ENCODE peak calls at places on chromosomes 7 and 10, in eight cellular contexts. B is iPS DF 6.9; G is psoas muscle; W is PC-3; E is HCT116; D is effector memory CD4-positive, alpha-beta T cell; I is neural progenitor cell; C is transverse colon. Y is an unnamed sample.

GRCh38 chr10:31908157-31908556 is 20.5 kb downstream of the ARHGAP12 start:
- DNase-seq in B (no peak), G (no peak), W (no peak), E (no peak), D (no peak), I (no peak), C (no peak), Y (no peak)

GRCh38 chr7:116231543-116232401 is 21.4 kb downstream of the TES start:
- DNase-seq in B (no peak), G (no peak), W (peak; percentile 78), E (no peak), D (no peak), I (no peak), C (no peak), Y (peak; percentile 28)

GRCh38 chr10:75378403-75378802 is 23.2 kb downstream of the ZNF503 start:
- DNase-seq in B (no peak), G (no peak), W (no peak), E (no peak), D (no peak), I (no peak), C (no peak), Y (no peak)

GRCh38 chr7:112416127-112416526 is 34.1 kb upstream of the IFRD1 start:
- DNase-seq in B (no peak), G (no peak), W (no peak), E (no peak), D (no peak), I (no peak), C (no peak), Y (no peak)

GRCh38 chr7:21355406-21355874 is 72.4 kb upstream of the SP4 start:
- DNase-seq in B (no peak), G (no peak), W (no peak), E (no peak), D (peak; percentile 15), I (no peak), C (peak; percentile 33), Y (no peak)

GRCh38 chr7:28065308-28065707 is 115.3 kb downstream of the JAZF1 start:
- DNase-seq in B (no peak), G (no peak), W (no peak), E (no peak), D (no peak), I (no peak), C (no peak), Y (peak; percentile 74)

GRCh38 chr7:155233703-155234492 is 63.8 kb upstream of the INSIG1 start:
- DNase-seq in B (no peak), G (peak; percentile 51), W (no peak), E (no peak), D (no peak), I (no peak), C (no peak), Y (no peak)

GRCh38 chr10:133455196-133455595 is 1.5 kb downstream of the SCART1 start:
- DNase-seq in B (no peak), G (no peak), W (no peak), E (no peak), D (no peak), I (no peak), C (no peak), Y (no peak)

GRCh38 chr7:26782501-26782900 is 81.9 kb downstream of the SKAP2 start:
- DNase-seq in B (no peak), G (no peak), W (peak; percentile 12), E (no peak), D (no peak), I (no peak), C (no peak), Y (no peak)

GRCh38 chr10:4431114-4431862 is 394.7 kb upstream of the AKR1E2 start:
- DNase-seq in B (no peak), G (no peak), W (no peak), E (peak; percentile 70), D (no peak), I (no peak), C (no peak), Y (peak; percentile 22)

GRCh38 chr10:123241391-123242141 is 87.4 kb downstream of the BUB3 start:
- DNase-seq in B (no peak), G (no peak), W (no peak), E (no peak), D (peak; percentile 53), I (no peak), C (no peak), Y (peak; percentile 6)

GRCh38 chr7:55572378-55573233 is at the start of gene VOPP1:
- DNase-seq in B (no peak), G (peak; percentile 83), W (peak; percentile 72), E (no peak), D (peak; percentile 34), I (peak; percentile 91), C (peak; percentile 70), Y (peak; percentile 76)

DNA sequence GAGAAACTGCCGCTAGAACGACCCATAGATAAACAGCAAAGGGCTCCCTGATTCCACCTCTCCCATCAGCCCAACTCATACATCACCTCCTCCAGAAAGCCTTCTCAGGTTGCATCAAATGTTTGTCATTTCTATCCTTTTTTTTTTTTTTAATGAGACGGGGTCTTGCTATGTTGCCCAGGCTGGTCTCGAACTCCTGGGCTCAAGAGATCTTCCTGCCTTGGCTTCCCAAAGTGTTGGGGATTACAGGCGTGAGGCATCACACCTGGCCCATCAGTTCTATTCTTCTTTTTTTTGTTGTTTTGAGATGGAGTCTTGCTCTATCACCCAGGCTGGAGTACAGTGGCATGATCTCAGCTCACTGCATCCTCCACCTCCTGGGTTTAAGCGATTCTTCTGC is 7.0 kb downstream of the SPACDR start:
- DNase-seq in B (no peak), G (no peak), W (no peak), E (no peak), D (no peak), I (no peak), C (no peak), Y (no peak)
- H3K27ac ChIP-seq in B (no peak overlapping the region), G (no peak overlapping the region), W (no peak overlapping the region), E (no peak overlapping the region), D (no peak overlapping the region), I (no peak overlapping the region), C (no peak overlapping the region), Y (no peak overlapping the region)

DNA sequence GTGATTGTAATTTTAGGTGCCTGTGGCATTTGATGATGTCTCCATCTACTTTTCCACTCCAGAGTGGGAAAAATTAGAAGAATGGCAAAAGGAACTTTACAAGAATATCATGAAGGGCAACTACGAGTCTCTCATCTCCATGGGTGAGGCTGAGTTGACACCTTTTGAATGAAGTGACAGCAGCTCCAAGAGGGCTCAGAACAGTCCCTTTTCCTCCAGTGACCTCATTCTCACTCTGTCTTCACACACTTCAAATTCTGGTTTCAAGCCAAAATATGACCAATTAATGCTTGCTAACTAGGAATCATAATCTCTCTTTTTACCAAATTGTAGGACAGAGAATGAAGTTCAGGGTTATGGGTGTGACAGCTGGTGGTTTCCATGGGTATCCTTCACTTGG is 18.9 kb downstream of the ZNF398 start:
- DNase-seq in B (no peak), G (no peak), W (no peak), E (no peak), D (no peak), I (no peak), C (no peak), Y (no peak)
- H3K36me3 ChIP-seq in B (peaks cover 27% of the 10 kb centered on the region), G (peaks cover 6% of the 10 kb centered on the region), W (peaks cover 21% of the 10 kb centered on the region), E (peaks cover 26% of the 10 kb centered on the region), D (peaks cover 32% of the 10 kb centered on the region), I (no peaks in the 10 kb centered on the region), C (no peaks in the 10 kb centered on the region), Y (peaks cover 44% of the 10 kb centered on the region)

DNA sequence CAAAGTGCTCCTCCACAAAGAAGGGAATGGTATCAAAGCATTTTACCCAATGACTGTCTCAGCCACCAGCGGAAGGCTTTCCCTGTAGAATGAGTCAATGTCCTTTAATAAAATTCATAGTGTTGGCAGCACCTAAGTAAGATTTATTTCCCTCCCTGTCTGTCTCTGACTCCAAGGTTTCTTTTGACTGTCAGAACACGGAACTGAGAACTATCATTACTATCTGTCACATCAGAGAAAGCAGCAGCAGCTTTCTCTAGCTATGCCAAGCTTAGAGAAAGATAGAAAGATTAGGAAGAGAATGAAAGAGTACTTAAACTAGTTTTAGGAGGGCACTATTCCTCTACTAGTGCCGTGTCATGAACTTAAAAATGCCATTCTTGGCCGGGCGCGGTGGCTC is 400.1 kb downstream of the SORCS1 start:
- DNase-seq in B (no peak), G (no peak), W (no peak), E (no peak), D (no peak), I (no peak), C (no peak), Y (no peak)
- H3K4me3 ChIP-seq in B (no peak overlapping the region), G (no peak overlapping the region), W (no peak overlapping the region), E (no peak overlapping the region), D (no peak overlapping the region), I (no peak overlapping the region), C (no peak overlapping the region), Y (no peak overlapping the region)

GRCh38 chr10:102773320-102773719 is 29.6 kb downstream of the WBP1L start:
- DNase-seq in B (no peak), G (no peak), W (no peak), E (no peak), D (no peak), I (no peak), C (no peak), Y (no peak)

GRCh38 chr10:102770792-102771191 is 27.0 kb downstream of the WBP1L start:
- DNase-seq in B (no peak), G (no peak), W (no peak), E (no peak), D (no peak), I (no peak), C (no peak), Y (no peak)

GRCh38 chr10:102769375-102770107 is 25.8 kb downstream of the WBP1L start:
- DNase-seq in B (no peak), G (no peak), W (peak; percentile 85), E (no peak), D (no peak), I (no peak), C (no peak), Y (no peak)

GRCh38 chr10:102767428-102768160 is 23.8 kb downstream of the WBP1L start:
- DNase-seq in B (no peak), G (no peak), W (no peak), E (no peak), D (no peak), I (no peak), C (no peak), Y (no peak)

GRCh38 chr10:102770108-102770482 is 26.3 kb downstream of the WBP1L start:
- DNase-seq in B (no peak), G (no peak), W (no peak), E (no peak), D (no peak), I (no peak), C (no peak), Y (no peak)
- H3K27ac ChIP-seq in B (no peak overlapping the region), G (peak overlapping the region; percentile 98), W (peak overlapping the region; percentile 90), E (no peak overlapping the region), D (no peak overlapping the region), I (no peak overlapping the region), C (no peak overlapping the region), Y (peak overlapping the region; percentile 68)

GRCh38 chr7:124532166-124532565 is 233.4 kb downstream of the GPR37 start:
- DNase-seq in B (no peak), G (no peak), W (peak; percentile 47), E (no peak), D (no peak), I (no peak), C (no peak), Y (no peak)

GRCh38 chr7:124536156-124536762 is 229.3 kb downstream of the GPR37 start:
- DNase-seq in B (no peak), G (no peak), W (peak; percentile 61), E (no peak), D (no peak), I (no peak), C (no peak), Y (no peak)
- H3K36me3 ChIP-seq in B (no peaks in the 10 kb centered on the region), G (no peaks in the 10 kb centered on the region), W (no peaks in the 10 kb centered on the region), E (no peaks in the 10 kb centered on the region), D (no peaks in the 10 kb centered on the region), I (no peaks in the 10 kb centered on the region), C (no peaks in the 10 kb centered on the region), Y (no peaks in the 10 kb centered on the region)

GRCh38 chr7:128350708-128351295 is 7.1 kb upstream of the RBM28 start:
- DNase-seq in B (no peak), G (no peak), W (no peak), E (no peak), D (no peak), I (no peak), C (no peak), Y (no peak)
- H3K4me3 ChIP-seq in B (no peak overlapping the region), G (no peak overlapping the region), W (no peak overlapping the region), E (no peak overlapping the region), D (no peak overlapping the region), I (no peak overlapping the region), C (no peak overlapping the region), Y (no peak overlapping the region)